ENCODE peak calls at places on chromosome 1, in five cellular contexts. O is stomach, U is brain microvascular endothelial cell, K is transverse colon, T is IMR-90. L is an unnamed sample.

GRCh38 chr1:186904361-186904760 is 75.6 kb downstream of the PLA2G4A start:
- DNase-seq in U (no peak), O (no peak), K (no peak), T (no peak), L (no peak)

GRCh38 chr1:49163041-49163440 is 386.4 kb upstream of the BEND5 start:
- DNase-seq in K (no peak), U (no peak), T (no peak), O (no peak), L (peak; percentile 4)

GRCh38 chr1:43873851-43874250 is 59.8 kb upstream of the ARTN start:
- DNase-seq in T (no peak), U (no peak), O (no peak), K (no peak), L (no peak)

GRCh38 chr1:208066583-208066982 is 155.7 kb upstream of the CD34 start:
- DNase-seq in T (no peak), U (no peak), O (no peak), K (no peak), L (no peak)

GRCh38 chr1:5811419-5811818 is 180.8 kb downstream of the NPHP4 start:
- DNase-seq in U (no peak), K (no peak), O (no peak), T (no peak), L (no peak)

GRCh38 chr1:167219194-167219593 is 1.5 kb upstream of the POU2F1 start:
- DNase-seq in K (no peak), T (no peak), U (no peak), O (no peak), L (no peak)

GRCh38 chr1:102191723-102192122 is 195.0 kb upstream of the OLFM3 start:
- DNase-seq in T (no peak), U (no peak), K (peak; percentile 21), O (no peak), L (peak; percentile 10)

GRCh38 chr1:24349891-24350290 is 30.7 kb downstream of the GRHL3 start:
- DNase-seq in K (no peak), U (no peak), O (no peak), T (peak; percentile 51), L (peak; percentile 28)

GRCh38 chr1:169483500-169483966 is 2.2 kb downstream of the SLC19A2 start:
- DNase-seq in T (peak; percentile 79), O (peak; percentile 62), U (no peak), K (no peak), L (peak; percentile 91)

GRCh38 chr1:106232128-106232527 is 824.3 kb upstream of the PRMT6 start:
- DNase-seq in U (no peak), K (no peak), T (no peak), O (no peak), L (no peak)

GRCh38 chr1:145887631-145888030 is 2.0 kb upstream of the ANKRD35 start:
- DNase-seq in U (no peak), K (no peak), T (no peak), O (no peak), L (no peak)

GRCh38 chr1:25566730-25567341 is 23.4 kb downstream of the LDLRAP1 start:
- DNase-seq in O (no peak), T (peak; percentile 92), U (peak; percentile 84), K (no peak), L (peak; percentile 71)

GRCh38 chr1:217029311-217030157 is 306.3 kb upstream of the ESRRG start:
- DNase-seq in O (peak; percentile 36), U (peak; percentile 26), K (peak; percentile 37), T (peak; percentile 86), L (peak; percentile 56)

GRCh38 chr1:16954579-16954978 is 25.8 kb downstream of the MFAP2 start:
- DNase-seq in T (no peak), K (no peak), O (no peak), U (no peak), L (no peak)

GRCh38 chr1:190169311-190170067 is 308.2 kb downstream of the BRINP3 start:
- DNase-seq in U (peak; percentile 39), T (peak; percentile 78), K (no peak), O (no peak), L (peak; percentile 1)

GRCh38 chr1:2444138-2444591 is 31.8 kb upstream of the PEX10 start:
- DNase-seq in O (no peak), K (no peak), U (no peak), T (no peak), L (no peak)
- H3K4me3 ChIP-seq in O (no peak overlapping the region), K (no peak overlapping the region), U (peak overlapping the region; percentile 36), T (no peak overlapping the region), L (no peak overlapping the region)

GRCh38 chr1:108557311-108557710 is 2.6 kb upstream of the EEIG2 start:
- DNase-seq in T (no peak), K (no peak), O (no peak), U (no peak), L (no peak)
- H3K4me3 ChIP-seq in T (no peak overlapping the region), K (no peak overlapping the region), O (no peak overlapping the region), U (no peak overlapping the region), L (no peak overlapping the region)

GRCh38 chr1:179105393-179105792 is 23.5 kb downstream of the TOR3A start:
- DNase-seq in U (no peak), K (no peak), T (no peak), O (no peak), L (no peak)

GRCh38 chr1:179104851-179105250 is 23.0 kb downstream of the TOR3A start:
- DNase-seq in O (no peak), K (no peak), U (no peak), T (no peak), L (no peak)

GRCh38 chr1:179103999-179104398 is 22.1 kb downstream of the TOR3A start:
- DNase-seq in U (no peak), O (no peak), K (no peak), T (no peak), L (no peak)

GRCh38 chr1:179107706-179108629 is 26.1 kb downstream of the TOR3A start:
- DNase-seq in T (no peak), U (no peak), O (no peak), K (no peak), L (no peak)

DNA sequence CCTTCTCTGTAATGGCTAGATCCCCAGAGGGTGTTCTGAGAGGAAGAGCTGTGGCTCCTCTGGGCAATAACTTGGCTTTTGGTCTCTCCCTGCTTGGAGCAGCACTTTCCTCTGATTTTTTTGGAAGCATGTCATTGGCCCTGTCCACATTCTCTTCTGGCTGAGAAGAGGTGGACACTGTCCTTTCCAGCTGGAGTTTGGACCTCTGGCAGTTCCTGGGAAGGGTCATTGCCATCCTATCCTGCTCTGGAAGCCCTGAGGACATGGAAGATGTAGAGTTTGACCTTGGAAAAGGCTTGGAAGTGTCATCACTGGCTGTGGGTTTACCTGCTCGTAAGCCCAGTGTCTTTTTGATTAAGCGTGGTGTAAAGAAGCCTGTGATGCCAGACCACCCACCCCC is 26.8 kb downstream of the TOR3A start:
- DNase-seq in K (no peak), U (no peak), O (no peak), T (no peak), L (no peak)
- H3K4me3 ChIP-seq in K (no peak overlapping the region), U (no peak overlapping the region), O (no peak overlapping the region), T (no peak overlapping the region), L (no peak overlapping the region)

GRCh38 chr1:204406621-204407020 is 5.0 kb downstream of the PPP1R15B start:
- DNase-seq in O (no peak), U (no peak), T (no peak), K (no peak), L (no peak)

GRCh38 chr1:204404629-204405028 is 7.0 kb downstream of the PPP1R15B start:
- DNase-seq in T (no peak), U (no peak), K (no peak), O (no peak), L (no peak)

GRCh38 chr1:204407314-204407971 is 4.2 kb downstream of the PPP1R15B start:
- DNase-seq in O (no peak), T (no peak), K (no peak), U (no peak), L (no peak)

GRCh38 chr1:204408074-204408507 is 3.5 kb downstream of the PPP1R15B start:
- DNase-seq in K (peak; percentile 73), U (peak; percentile 43), T (peak; percentile 74), O (peak; percentile 84), L (peak; percentile 78)

DNA sequence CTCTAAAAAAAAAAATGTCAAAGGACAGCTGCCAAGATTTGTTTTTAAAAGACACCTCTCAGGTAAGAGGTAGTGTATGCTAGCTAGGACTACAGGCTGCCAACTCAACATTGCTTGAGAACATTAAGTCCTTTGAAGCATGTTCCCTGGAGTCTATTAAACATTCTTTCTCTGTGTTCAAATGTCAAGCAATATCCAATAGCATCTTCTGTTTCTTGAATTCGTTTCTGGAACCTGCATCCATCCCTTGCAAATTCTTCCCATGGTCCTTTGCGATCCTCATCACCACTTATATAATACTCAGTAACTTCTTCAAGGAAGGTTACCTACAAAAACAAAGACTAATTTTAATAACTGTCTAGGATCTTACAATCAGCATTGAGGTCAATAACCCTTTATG is 5.6 kb downstream of the PPP1R15B start:
- DNase-seq in U (no peak), O (no peak), T (no peak), K (no peak), L (no peak)
- H3K4me3 ChIP-seq in U (peak overlapping the region; percentile 28), O (peak overlapping the region; percentile 83), T (no peak overlapping the region), K (no peak overlapping the region), L (no peak overlapping the region)

GRCh38 chr1:91877574-91878208 is 8.3 kb downstream of the TGFBR3 start:
- DNase-seq in O (no peak), T (peak; percentile 46), K (no peak), U (no peak), L (peak; percentile 68)

GRCh38 chr1:91879739-91880138 is 6.2 kb downstream of the TGFBR3 start:
- DNase-seq in T (no peak), O (no peak), K (no peak), U (no peak), L (peak; percentile 21)

GRCh38 chr1:91874167-91874566 is 11.8 kb downstream of the TGFBR3 start:
- DNase-seq in U (no peak), O (no peak), K (no peak), T (no peak), L (no peak)

GRCh38 chr1:91876040-91876470 is 9.9 kb downstream of the TGFBR3 start:
- DNase-seq in K (no peak), T (no peak), U (no peak), O (no peak), L (no peak)

DNA sequence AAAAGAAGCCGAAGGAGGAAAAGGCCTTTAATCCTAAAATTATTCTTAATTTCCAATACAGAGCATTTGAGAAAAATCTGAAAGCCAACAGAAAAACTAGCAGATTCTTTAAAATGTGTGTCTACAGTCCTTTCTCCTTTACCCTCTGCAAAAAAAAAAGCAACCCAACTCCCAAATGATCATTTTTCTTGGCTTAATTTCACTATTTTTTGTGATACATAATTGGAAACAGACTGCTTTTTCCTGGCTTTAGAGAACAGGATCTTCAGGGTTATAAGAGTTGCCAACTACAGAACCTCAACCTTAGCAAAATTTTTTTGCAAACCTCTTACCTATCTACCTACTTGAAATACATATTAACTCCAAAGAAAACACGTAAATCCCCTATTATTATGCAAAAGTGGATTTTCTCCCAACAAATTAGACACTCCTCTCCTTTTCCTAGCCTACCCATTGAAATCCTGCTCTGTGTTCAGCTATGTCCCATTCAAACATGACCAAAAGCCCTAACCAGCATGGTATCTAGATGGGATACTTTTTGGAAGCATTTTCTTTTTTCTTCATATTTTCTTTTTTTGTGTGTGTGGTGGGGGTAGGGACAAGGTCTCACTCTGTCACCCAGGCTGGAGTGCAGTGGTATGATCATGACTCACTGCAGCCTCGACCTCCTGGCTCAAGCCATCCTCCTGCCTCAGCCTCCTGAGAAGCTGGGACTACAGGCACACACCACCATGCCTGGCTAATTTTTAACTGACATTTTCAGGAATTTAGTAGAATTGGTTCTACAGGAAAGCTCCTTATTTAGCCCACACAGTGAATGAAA is 9.0 kb downstream of the TGFBR3 start:
- DNase-seq in K (no peak), O (no peak), U (no peak), T (no peak), L (peak; percentile 67)
- H3K4me3 ChIP-seq in K (no peak overlapping the region), O (no peak overlapping the region), U (no peak overlapping the region), T (no peak overlapping the region), L (no peak overlapping the region)